ENCODE peak calls at places on chromosomes 13 and 19, in six cellular contexts. H is ascending aorta, A is pancreas, L is GM23248, T is GM12878, G is breast epithelium. C is an unnamed sample. For H3K4me1, the result is how much of the 10 kb centered on the place peaks cover.

GRCh38 chr19:35901055-35901644 is 810 bp upstream of the NFKBID start:
- DNase-seq in H (no peak), A (no peak), L (peak), T (no peak), G (no peak), C (no peak)

GRCh38 chr13:19713186-19713965 is 69.4 kb downstream of the PSPC1 start:
- DNase-seq in H (no peak), A (no peak), L (peak), T (peak), G (no peak), C (no peak)

GRCh38 chr19:48780684-48781391 is 25.5 kb downstream of the FGF21 start:
- DNase-seq in H (no peak), A (no peak), L (peak), T (peak), G (no peak), C (no peak)

GRCh38 chr13:60138674-60139073 is 25.1 kb downstream of the DIAPH3 start:
- DNase-seq in H (no peak), A (no peak), L (no peak), T (no peak), G (no peak), C (no peak)

GRCh38 chr13:100527644-100528043 is 60.9 kb downstream of the GGACT start:
- DNase-seq in H (no peak), A (no peak), L (no peak), T (no peak), G (no peak), C (no peak)

GRCh38 chr19:33292595-33293254 is 9.6 kb downstream of the CEBPA start:
- DNase-seq in H (no peak), A (peak), L (peak), T (no peak), G (no peak), C (no peak)

GRCh38 chr19:16259385-16260159 is 61.9 kb downstream of the AP1M1 start:
- DNase-seq in H (no peak), A (no peak), L (no peak), T (peak), G (no peak), C (no peak)

GRCh38 chr19:42547927-42548326 is 19.6 kb upstream of the CEACAM1 start:
- DNase-seq in H (no peak), A (no peak), L (no peak), T (no peak), G (no peak), C (no peak)

GRCh38 chr19:5719274-5719960 is 529 bp downstream of the LONP1 start:
- DNase-seq in H (no peak), A (no peak), L (peak), T (no peak), G (peak), C (no peak)

GRCh38 chr13:49300716-49301589 is 53.2 kb downstream of the CDADC1 start:
- DNase-seq in H (no peak), A (no peak), L (peak), T (peak), G (no peak), C (peak)

DNA sequence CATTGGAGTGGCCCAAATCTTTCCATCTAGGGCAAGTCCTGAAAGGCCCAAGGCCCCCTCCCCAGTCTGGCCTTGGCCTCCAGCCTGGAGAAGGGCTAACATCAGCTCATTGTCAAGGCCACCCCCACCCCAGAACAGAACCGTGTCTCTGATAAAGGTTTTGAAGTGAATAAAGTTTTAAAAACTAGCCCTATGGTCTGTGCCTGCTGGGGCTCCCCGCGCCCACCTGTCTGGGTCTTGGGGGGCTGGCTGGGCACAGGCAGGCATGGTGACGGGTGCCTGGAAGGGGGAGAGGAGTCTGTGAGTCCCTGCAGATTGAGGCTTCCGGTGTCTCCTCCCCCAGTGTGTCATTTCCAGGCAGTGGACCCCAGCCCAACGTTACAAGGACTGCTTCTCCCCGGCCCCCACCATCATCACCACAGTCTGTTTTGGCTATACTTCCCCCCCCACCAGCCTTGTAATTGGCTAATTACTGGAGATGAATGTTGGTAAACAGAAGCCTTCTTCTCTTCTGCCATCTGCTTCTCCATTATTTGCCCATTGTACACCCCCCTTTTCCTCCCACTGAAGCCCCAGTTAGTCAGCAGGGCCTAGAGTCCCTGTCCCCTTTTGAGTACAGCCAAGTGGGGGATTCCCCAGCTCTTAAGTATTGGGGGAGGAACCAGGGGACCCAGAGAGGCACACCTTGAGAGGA is 3.4 kb downstream of the GADD45GIP1 start:
- DNase-seq in H (no peak), A (no peak), L (peak), T (no peak), G (no peak), C (no peak)
- H3K4me1 ChIP-seq in H (under half), A (under half), L (under half), T (under half), G (under half), C (under half)

DNA sequence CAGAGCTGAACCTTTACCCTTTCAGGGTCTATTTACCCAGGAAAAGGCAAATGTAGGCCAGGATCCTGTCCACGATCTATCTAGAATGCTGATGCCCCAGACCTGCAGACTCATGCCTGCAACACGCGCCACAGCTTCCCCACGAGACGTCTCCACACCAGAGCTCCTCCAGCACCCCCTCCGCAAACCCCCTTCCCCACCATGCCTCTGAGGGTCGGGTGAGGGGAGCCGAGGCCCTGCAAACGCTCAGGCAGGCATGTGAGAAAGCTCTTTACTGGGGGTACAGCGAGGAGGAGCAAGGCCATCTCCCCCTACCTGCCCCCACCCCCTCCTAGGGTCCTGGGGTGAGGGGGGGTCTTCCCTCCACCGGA is 8.9 kb downstream of the DYRK1B start:
- DNase-seq in H (no peak), A (no peak), L (no peak), T (no peak), G (no peak), C (no peak)
- H3K4me3 ChIP-seq in H (peak), A (no peak), L (no peak), T (no peak), G (no peak), C (no peak)

DNA sequence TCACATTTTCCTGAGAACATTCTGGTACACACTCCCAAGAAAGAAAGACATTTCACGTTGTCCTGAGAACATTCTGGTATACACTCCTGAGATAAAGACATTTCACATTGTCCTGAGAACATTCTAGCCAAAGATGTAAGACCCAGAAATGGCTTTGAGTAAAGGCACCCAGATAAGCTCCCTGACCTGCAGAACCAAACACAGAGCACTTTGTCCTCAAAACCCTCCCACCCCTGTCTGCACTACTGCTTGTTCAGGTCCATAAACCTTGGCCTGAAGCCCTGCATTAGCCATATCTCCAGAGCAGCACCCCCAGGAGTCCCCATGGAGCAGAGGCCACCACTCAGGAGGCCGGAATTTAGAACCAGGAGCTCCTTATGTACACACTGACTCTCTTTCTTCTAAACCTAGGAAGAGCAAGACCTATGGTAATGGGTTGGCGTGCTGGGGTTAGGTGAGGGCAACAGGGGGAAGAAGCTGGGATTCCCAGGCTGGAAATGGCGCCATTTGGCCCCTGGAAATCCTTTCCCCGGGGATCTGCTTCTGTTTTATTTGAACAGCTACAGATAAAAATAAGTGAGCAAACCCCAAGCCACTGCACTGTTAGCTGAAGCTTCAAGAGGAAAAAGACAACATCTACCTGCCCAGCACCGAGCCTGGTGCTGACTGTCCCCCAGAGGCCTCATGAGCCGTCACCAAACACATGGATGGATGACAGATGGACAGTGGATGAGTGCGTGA is 13.7 kb downstream of the GAS6 start:
- DNase-seq in H (no peak), A (no peak), L (no peak), T (no peak), G (no peak), C (no peak)
- H3K27ac ChIP-seq in H (peak), A (no peak), L (peak), T (no peak), G (no peak), C (no peak)

GRCh38 chr13:75437582-75438318 is 44.2 kb downstream of the TBC1D4 start:
- DNase-seq in H (no peak), A (no peak), L (peak), T (no peak), G (no peak), C (no peak)
- H3K4me1 ChIP-seq in H (under half), A (under half), L (under half), T (under half), G (under half), C (under half)

GRCh38 chr19:49843265-49843664 is 7.7 kb upstream of the PTOV1 start:
- DNase-seq in H (no peak), A (no peak), L (no peak), T (peak), G (no peak), C (no peak)

GRCh38 chr19:49844138-49844740 is 6.7 kb upstream of the PTOV1 start:
- DNase-seq in H (no peak), A (no peak), L (no peak), T (no peak), G (no peak), C (no peak)

GRCh38 chr19:49846408-49846807 is 4.6 kb upstream of the PTOV1 start:
- DNase-seq in H (no peak), A (no peak), L (no peak), T (no peak), G (no peak), C (no peak)

GRCh38 chr19:49847731-49848696 is 2.9 kb upstream of the PTOV1 start:
- DNase-seq in H (no peak), A (no peak), L (peak), T (no peak), G (no peak), C (peak)

DNA sequence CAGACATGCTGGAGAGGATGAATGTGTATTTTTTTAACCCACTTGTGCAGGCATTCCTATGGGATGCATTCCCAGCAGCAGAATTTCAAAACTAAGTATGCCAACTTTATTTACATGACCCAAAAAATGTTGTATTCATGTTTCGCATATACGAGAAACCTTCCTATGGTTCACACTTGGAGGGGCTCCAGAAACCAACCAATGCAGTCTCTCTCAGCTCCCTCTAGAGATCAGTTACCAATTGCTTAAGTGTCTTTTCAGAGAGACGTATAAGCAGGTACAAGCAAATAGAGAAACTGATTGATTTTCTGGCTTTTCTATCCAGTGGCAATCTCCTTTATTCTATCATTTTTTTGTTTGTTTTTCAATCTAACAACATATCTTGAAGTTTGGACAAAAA is 5.5 kb upstream of the PTOV1 start:
- DNase-seq in H (no peak), A (no peak), L (no peak), T (no peak), G (no peak), C (no peak)
- H3K4me3 ChIP-seq in H (no peak), A (no peak), L (no peak), T (no peak), G (no peak), C (no peak)